ENCODE peak calls at places on chromosomes 16 and 17, in nine cellular contexts. K is glomerular endothelial cell; A is kidney tubule cell; X is GM23248; U is NT2/D1; P is K562; G is stimulated activated CD8-positive, alpha-beta memory T cell treated with anti-CD3 and anti-CD28 coated beads, Interleukin-15, amount 100 ng/mL, for 4 hours; M is HCEC 1CT; H is neuronal stem cell. O is an unnamed sample.

GRCh38 chr16:4700380-4700996 is 7.1 kb downstream of the NUDT16L1 start:
- DNase-seq in X (no peak), H (no peak), P (no peak), M (no peak), U (no peak), G (no peak), A (peak), K (no peak), O (no peak)

GRCh38 chr17:57587201-57587870 is 157.8 kb downstream of the CCDC182 start:
- DNase-seq in A (no peak), P (no peak), H (no peak), G (no peak), M (no peak), X (no peak), U (no peak), K (no peak), O (no peak)

GRCh38 chr17:8192070-8192815 is 2.3 kb upstream of the BORCS6 start:
- DNase-seq in H (peak), A (peak), M (peak), X (peak), U (no peak), G (no peak), P (peak), K (no peak), O (peak)

GRCh38 chr17:58313815-58314705 is 14.5 kb downstream of the TSPOAP1 start:
- DNase-seq in X (no peak), K (no peak), H (no peak), A (no peak), M (no peak), P (no peak), G (no peak), U (no peak), O (no peak)

GRCh38 chr16:47877166-47877565 is 278.6 kb downstream of the ABCC12 start:
- DNase-seq in U (no peak), X (no peak), K (no peak), M (no peak), A (no peak), H (no peak), G (no peak), P (no peak), O (no peak)

GRCh38 chr16:27231692-27232060 is 28.4 kb downstream of the KDM8 start:
- DNase-seq in A (no peak), H (no peak), X (no peak), G (no peak), U (no peak), P (no peak), M (no peak), K (no peak), O (no peak)

GRCh38 chr17:6450926-6451717 is 6.9 kb downstream of the PIMREG start:
- DNase-seq in H (no peak), P (no peak), U (no peak), G (no peak), M (no peak), K (no peak), A (no peak), X (no peak), O (no peak)

GRCh38 chr16:7124242-7124641 is 208.4 kb upstream of the RBFOX1 start:
- DNase-seq in K (no peak), G (no peak), X (no peak), M (no peak), H (no peak), P (no peak), A (no peak), U (no peak), O (no peak)

GRCh38 chr17:61409301-61410099 is 9.9 kb downstream of the TBX2 start:
- DNase-seq in X (peak), M (peak), U (no peak), H (no peak), P (peak), A (peak), G (no peak), K (no peak), O (no peak)

GRCh38 chr16:69143116-69143515 is 10.7 kb downstream of the UTP4 start:
- DNase-seq in A (peak), G (no peak), M (no peak), P (peak), U (no peak), X (peak), K (no peak), H (no peak), O (peak)

GRCh38 chr17:27793168-27793905 is 7.0 kb downstream of the NOS2 start:
- DNase-seq in M (no peak), A (peak), H (peak), X (peak), U (no peak), P (peak), G (no peak), K (no peak), O (peak)

GRCh38 chr17:75525806-75526554 is 483 bp downstream of the LLGL2 start:
- DNase-seq in P (peak), K (no peak), U (no peak), A (peak), M (no peak), G (no peak), H (peak), X (no peak), O (no peak)

GRCh38 chr17:3770471-3770870 is 30.5 kb downstream of the ITGAE start:
- DNase-seq in K (no peak), A (no peak), X (no peak), P (no peak), H (no peak), G (peak), M (no peak), U (no peak), O (no peak)

GRCh38 chr17:45225051-45225700 is 3.5 kb downstream of the FMNL1 start:
- DNase-seq in P (no peak), U (no peak), G (no peak), K (no peak), A (peak), X (no peak), M (no peak), H (no peak), O (no peak)

GRCh38 chr16:68235882-68236803 is at the start of gene ESRP2:
- DNase-seq in H (no peak), K (no peak), U (no peak), G (peak), A (peak), M (no peak), P (no peak), X (peak), O (no peak)

GRCh38 chr16:8958344-8958808 is 5.3 kb downstream of the USP7 start:
- DNase-seq in U (no peak), X (peak), M (peak), G (no peak), A (peak), K (no peak), H (no peak), P (no peak), O (no peak)